ENCODE peak calls at places on chromosomes 16 and 17, in ten cellular contexts. E is omental fat pad; Q is tibial nerve; D is fibroblast of the aortic adventitia; R is heart left ventricle; V is cardiac muscle cell; L is CD8-positive, alpha-beta T cell; U is natural killer cell; A is Caco-2; I is ovary. O is an unnamed sample.

GRCh38 chr17:68011199-68011665 is 15.0 kb upstream of the C17orf58 start:
- DNase-seq in I (no peak), R (peak), U (peak), A (no peak), L (peak), Q (no peak), D (no peak), V (peak), E (peak), O (no peak)

GRCh38 chr17:5921919-5922318 is 148.3 kb upstream of the WSCD1 start:
- DNase-seq in Q (no peak), D (no peak), L (no peak), R (no peak), I (no peak), V (no peak), U (no peak), A (no peak), E (no peak), O (no peak)

GRCh38 chr16:66484453-66485213 is 57.5 kb downstream of the BEAN1 start:
- DNase-seq in Q (no peak), L (peak), R (no peak), E (no peak), U (no peak), V (no peak), I (peak), D (no peak), A (no peak), O (peak)

GRCh38 chr16:4376126-4376819 is 4.6 kb downstream of the VASN start:
- DNase-seq in E (peak), A (no peak), U (no peak), R (peak), V (no peak), D (peak), I (peak), L (no peak), Q (peak), O (no peak)

GRCh38 chr16:19115148-19116021 is 1.6 kb downstream of the ITPRIPL2 start:
- DNase-seq in L (no peak), R (peak), A (no peak), V (no peak), E (no peak), U (no peak), D (no peak), Q (no peak), I (peak), O (no peak)

GRCh38 chr16:23948949-23949392 is 113.2 kb downstream of the PRKCB start:
- DNase-seq in L (peak), V (no peak), Q (no peak), R (no peak), E (no peak), U (no peak), D (no peak), I (no peak), A (no peak), O (no peak)

GRCh38 chr17:64706224-64707076 is 44.3 kb upstream of the SMURF2 start:
- DNase-seq in L (no peak), I (no peak), R (no peak), Q (no peak), U (no peak), V (no peak), E (no peak), D (no peak), A (no peak), O (no peak)

GRCh38 chr17:78020717-78021108 is 62.2 kb downstream of the TNRC6C start:
- DNase-seq in E (no peak), A (no peak), U (no peak), I (no peak), Q (no peak), V (no peak), R (no peak), L (no peak), D (peak), O (no peak)

GRCh38 chr17:78022425-78022824 is 63.9 kb downstream of the TNRC6C start:
- DNase-seq in U (no peak), A (no peak), D (peak), I (no peak), R (no peak), E (no peak), L (no peak), Q (no peak), V (no peak), O (no peak)

GRCh38 chr17:48814504-48814903 is 2.5 kb downstream of the TTLL6 start:
- DNase-seq in I (peak), U (peak), L (peak), Q (no peak), V (peak), R (peak), A (peak), D (peak), E (no peak), O (no peak)

GRCh38 chr17:1197781-1198490 is 18.2 kb upstream of the ABR start:
- DNase-seq in E (no peak), L (peak), Q (peak), R (peak), A (no peak), V (no peak), U (peak), D (no peak), I (peak), O (no peak)

GRCh38 chr16:19524866-19525723 is 1.4 kb downstream of the CCP110 start:
- DNase-seq in R (no peak), A (no peak), Q (no peak), E (no peak), U (no peak), D (peak), I (no peak), L (no peak), V (peak), O (no peak)

GRCh38 chr16:726438-727290 is at the start of the genes CCDC78 and HAGHL:
- DNase-seq in D (no peak), E (no peak), Q (no peak), A (peak), I (peak), L (peak), R (no peak), U (peak), V (peak), O (no peak)

GRCh38 chr16:53892155-53892554 is 188.2 kb downstream of the FTO start:
- DNase-seq in U (peak), I (peak), R (no peak), E (peak), L (no peak), A (peak), V (peak), Q (no peak), D (peak), O (no peak)

GRCh38 chr17:79970576-79971068 is 65.0 kb downstream of the TBC1D16 start:
- DNase-seq in U (no peak), R (peak), E (no peak), D (peak), V (peak), L (no peak), Q (no peak), I (peak), A (no peak), O (no peak)

GRCh38 chr16:72481419-72481818 is 309.5 kb upstream of the PMFBP1 start:
- DNase-seq in R (no peak), L (no peak), D (peak), A (no peak), U (no peak), I (no peak), E (no peak), Q (no peak), V (no peak), O (no peak)

GRCh38 chr17:49843774-49844350 is 4.0 kb downstream of the TAC4 start:
- DNase-seq in A (peak), L (no peak), E (no peak), Q (no peak), D (no peak), I (no peak), U (no peak), R (peak), V (no peak), O (no peak)

GRCh38 chr17:66971249-66971648 is 6.7 kb downstream of the CACNG4 start:
- DNase-seq in A (no peak), U (no peak), Q (no peak), V (no peak), D (no peak), E (no peak), L (no peak), I (no peak), R (no peak), O (no peak)

GRCh38 chr17:2090804-2091534 is 36.1 kb downstream of the HIC1 start:
- DNase-seq in E (no peak), L (no peak), R (peak), V (no peak), U (no peak), Q (peak), D (peak), I (peak), A (no peak), O (no peak)

GRCh38 chr17:40542562-40543411 is 22.5 kb downstream of the CCR7 start:
- DNase-seq in D (peak), Q (peak), R (no peak), A (peak), U (no peak), L (peak), V (no peak), I (peak), E (peak), O (no peak)

GRCh38 chr17:72916991-72917390 is 175.5 kb downstream of the SLC39A11 start:
- DNase-seq in I (no peak), U (no peak), E (no peak), D (no peak), R (no peak), L (no peak), Q (no peak), A (no peak), V (no peak), O (no peak)

GRCh38 chr17:9571201-9571600 is 4.4 kb downstream of the STX8 start:
- DNase-seq in R (no peak), U (no peak), Q (no peak), I (no peak), A (no peak), E (no peak), D (no peak), L (no peak), V (no peak), O (no peak)

GRCh38 chr17:50214986-50215730 is 13.7 kb upstream of the COL1A1 start:
- DNase-seq in L (no peak), V (no peak), I (no peak), E (no peak), A (peak), R (no peak), D (peak), Q (no peak), U (no peak), O (no peak)

GRCh38 chr17:45006927-45007461 is 38.9 kb upstream of the C1QL1 start:
- DNase-seq in R (no peak), L (no peak), D (no peak), V (no peak), I (no peak), A (no peak), U (no peak), Q (no peak), E (no peak), O (no peak)

GRCh38 chr17:73465851-73466250 is 154.1 kb upstream of the CDC42EP4 start:
- DNase-seq in Q (no peak), L (no peak), V (no peak), R (no peak), I (no peak), A (no peak), U (no peak), D (no peak), E (no peak), O (no peak)

DNA sequence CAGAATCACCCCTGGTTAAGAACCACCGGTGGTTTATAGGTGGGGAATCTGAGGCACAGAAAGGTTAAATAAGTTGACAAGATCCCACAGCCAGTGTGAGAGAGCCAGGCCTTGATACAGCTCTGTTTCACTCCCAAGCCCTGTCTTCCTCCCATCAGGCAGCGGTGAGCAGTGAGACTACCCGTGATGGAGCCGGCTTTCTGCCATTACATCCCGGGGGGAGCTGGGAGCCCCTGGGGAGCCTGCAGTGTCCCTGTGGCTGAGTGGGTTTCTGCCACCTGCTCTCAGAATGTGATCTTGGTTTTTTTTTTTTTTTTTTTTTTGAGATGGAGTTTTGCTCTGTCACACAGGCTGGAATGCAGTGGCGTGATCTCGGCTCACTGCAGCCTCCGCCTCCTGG is 66.4 kb downstream of the ABCC1 start:
- DNase-seq in V (no peak), D (no peak), Q (no peak), R (no peak), A (no peak), U (no peak), I (no peak), E (no peak), L (no peak), O (no peak)
- TF ChIP-seq CTCF in V (no peak), D (no peak), Q (no peak), R (no peak), A (no peak), U (no peak), I (no peak), E (no peak), L (no peak), O (no peak)

GRCh38 chr16:3305109-3306068 is at the start of the genes TIGD7 and ZNF75A:
- DNase-seq in Q (peak), D (peak), U (peak), I (peak), R (peak), L (peak), E (no peak), A (peak), V (peak), O (peak)
- TF ChIP-seq CTCF in Q (peak), D (no peak), U (no peak), I (no peak), R (peak), L (no peak), E (no peak), A (no peak), V (peak), O (peak)

GRCh38 chr17:4362141-4362540 is 4.3 kb downstream of the UBE2G1 start:
- DNase-seq in A (no peak), E (no peak), I (no peak), Q (no peak), D (peak), L (no peak), R (no peak), V (no peak), U (no peak), O (no peak)
- TF ChIP-seq CTCF in A (no peak), E (no peak), I (no peak), Q (no peak), D (peak), L (no peak), R (peak), V (no peak), U (no peak), O (no peak)

DNA sequence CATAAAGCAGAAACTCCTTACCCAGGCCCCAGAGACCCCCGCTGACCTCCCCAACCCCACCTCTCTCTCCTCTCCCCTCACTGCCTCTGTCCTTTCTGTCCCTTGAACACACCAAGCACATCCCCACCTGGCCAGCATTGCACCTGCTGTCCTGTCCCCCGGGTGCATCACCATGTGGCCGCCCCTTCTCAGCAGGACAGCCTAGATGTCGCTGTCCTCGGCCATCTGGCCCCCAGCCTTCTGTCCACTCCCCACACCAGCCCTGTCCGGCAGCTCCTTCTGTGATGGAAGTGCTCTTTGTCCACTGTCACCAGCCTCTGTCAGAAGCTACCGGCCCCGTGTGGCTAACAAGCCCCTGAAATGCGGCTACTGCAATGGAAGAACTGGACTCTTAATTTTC is 12.3 kb upstream of the MPRIP start:
- DNase-seq in L (no peak), E (no peak), U (no peak), I (no peak), A (no peak), D (no peak), Q (no peak), V (no peak), R (peak), O (no peak)
- TF ChIP-seq CTCF in L (no peak), E (no peak), U (no peak), I (no peak), A (no peak), D (no peak), Q (no peak), V (no peak), R (no peak), O (no peak)

GRCh38 chr17:4160294-4160859 is 17.4 kb downstream of the CYB5D2 start:
- DNase-seq in V (no peak), I (no peak), D (no peak), R (no peak), Q (no peak), A (no peak), E (no peak), U (no peak), L (no peak), O (no peak)

GRCh38 chr17:4162366-4162765 is 19.4 kb downstream of the CYB5D2 start:
- DNase-seq in R (no peak), Q (no peak), A (no peak), L (no peak), I (no peak), U (no peak), D (no peak), V (no peak), E (no peak), O (no peak)

GRCh38 chr17:4161560-4162221 is 18.7 kb downstream of the CYB5D2 start:
- DNase-seq in Q (no peak), R (no peak), E (no peak), I (no peak), U (no peak), D (peak), V (no peak), A (peak), L (no peak), O (no peak)

GRCh38 chr17:4159761-4160160 is 16.8 kb downstream of the CYB5D2 start:
- DNase-seq in Q (no peak), U (no peak), I (no peak), A (no peak), V (no peak), D (no peak), R (no peak), L (no peak), E (no peak), O (no peak)

DNA sequence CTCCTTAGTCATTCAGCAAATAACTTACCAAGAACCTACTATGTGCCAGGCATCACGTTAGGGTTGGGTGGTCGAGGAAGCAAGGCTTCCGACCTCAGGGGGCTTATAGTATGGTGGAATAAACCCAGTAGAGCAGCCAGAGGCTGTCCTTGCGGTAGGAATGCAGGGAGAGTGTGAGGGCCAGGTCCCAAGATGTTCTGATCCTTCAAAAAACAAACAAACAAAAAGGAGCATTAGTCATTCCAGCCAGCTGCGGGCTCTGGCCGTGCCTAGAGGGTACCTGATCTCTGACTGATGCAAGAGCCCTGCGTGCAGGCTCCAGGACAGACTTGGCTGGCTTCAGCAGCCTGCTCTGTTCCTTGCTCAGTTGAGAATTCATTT is 18.2 kb downstream of the CYB5D2 start:
- DNase-seq in A (peak), U (no peak), D (peak), I (no peak), Q (peak), E (no peak), R (no peak), L (no peak), V (no peak), O (no peak)
- TF ChIP-seq CTCF in A (no peak), U (no peak), D (peak), I (no peak), Q (no peak), E (no peak), R (no peak), L (no peak), V (peak), O (no peak)

DNA sequence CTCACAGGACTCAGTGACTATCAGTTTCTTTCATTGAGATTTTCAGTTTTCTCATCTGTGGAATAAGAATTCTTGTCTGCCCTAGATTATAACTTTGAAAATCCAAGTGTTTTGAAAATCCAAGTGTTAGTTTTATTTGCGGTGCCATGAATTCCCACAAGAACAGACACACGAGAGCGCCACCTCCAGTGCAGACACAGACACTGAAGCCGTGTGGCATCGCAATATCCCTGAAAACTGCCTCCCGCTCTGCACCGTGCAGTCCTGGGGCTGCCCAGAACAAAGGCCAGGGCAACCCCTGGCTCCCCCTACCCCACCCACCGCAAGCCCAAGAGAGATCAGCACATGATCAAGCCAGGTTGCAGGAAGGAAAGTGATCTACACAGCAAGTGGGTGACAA is 229.5 kb upstream of the ASIC2 start:
- DNase-seq in U (no peak), D (no peak), R (no peak), A (no peak), Q (no peak), I (no peak), V (no peak), L (no peak), E (no peak), O (no peak)
- TF ChIP-seq CTCF in U (no peak), D (no peak), R (no peak), A (no peak), Q (no peak), I (no peak), V (no peak), L (no peak), E (no peak), O (no peak)

GRCh38 chr17:76844485-76844829 is 23.7 kb upstream of the MGAT5B start:
- DNase-seq in Q (no peak), I (no peak), R (no peak), V (no peak), U (no peak), A (no peak), D (no peak), E (no peak), L (no peak), O (no peak)
- TF ChIP-seq CTCF in Q (no peak), I (no peak), R (no peak), V (no peak), U (no peak), A (no peak), D (no peak), E (no peak), L (no peak), O (no peak)

GRCh38 chr17:27533874-27534815 is 77.9 kb downstream of the KSR1 start:
- DNase-seq in V (no peak), Q (no peak), E (no peak), A (peak), U (no peak), D (peak), R (no peak), I (no peak), L (no peak), O (no peak)
- TF ChIP-seq CTCF in V (no peak), Q (no peak), E (no peak), A (no peak), U (no peak), D (peak), R (no peak), I (no peak), L (no peak), O (peak)